ENCODE peak calls at places on chromosomes 11 and 22, in ten cellular contexts. One of them, this sample, is unnamed.

GRCh38 chr11:41978951-41979350 is 519.5 kb upstream of the LRRC4C start:
- DNase-seq in K562: no peak
- DNase-seq in upper lobe of left lung: no peak
- DNase-seq in stomach: no peak
- DNase-seq in tibial nerve: no peak
- DNase-seq in H1: no peak
- DNase-seq in A549: no peak
- DNase-seq in sigmoid colon: no peak
- DNase-seq in transverse colon: no peak
- DNase-seq in suprapubic skin: no peak
- DNase-seq in this sample: no peak

GRCh38 chr11:43894546-43894945 is 13.9 kb downstream of the ALKBH3 start:
- DNase-seq in tibial nerve: no peak
- DNase-seq in sigmoid colon: no peak
- DNase-seq in suprapubic skin: no peak
- DNase-seq in upper lobe of left lung: no peak
- DNase-seq in transverse colon: no peak
- DNase-seq in K562: no peak
- DNase-seq in stomach: no peak
- DNase-seq in A549: no peak
- DNase-seq in H1: no peak
- DNase-seq in this sample: no peak

GRCh38 chr11:43987384-43988039 is 45.1 kb downstream of the C11orf96 start:
- DNase-seq in tibial nerve: peak; percentile 74
- DNase-seq in suprapubic skin: peak; percentile 85
- DNase-seq in stomach: peak; percentile 45
- DNase-seq in sigmoid colon: peak; percentile 96
- DNase-seq in upper lobe of left lung: peak; percentile 60
- DNase-seq in A549: no peak
- DNase-seq in transverse colon: peak; percentile 72
- DNase-seq in H1: no peak
- DNase-seq in K562: no peak
- DNase-seq in this sample: peak; percentile 100

GRCh38 chr11:70618471-70619101 is 220.3 kb downstream of the CTTN start:
- DNase-seq in H1: no peak
- DNase-seq in tibial nerve: no peak
- DNase-seq in K562: no peak
- DNase-seq in sigmoid colon: no peak
- DNase-seq in upper lobe of left lung: no peak
- DNase-seq in suprapubic skin: no peak
- DNase-seq in transverse colon: peak; percentile 67
- DNase-seq in A549: no peak
- DNase-seq in stomach: no peak
- DNase-seq in this sample: no peak

GRCh38 chr22:49970528-49971231 is 10.1 kb downstream of the PIM3 start:
- DNase-seq in suprapubic skin: peak; percentile 98
- DNase-seq in sigmoid colon: peak; percentile 98
- DNase-seq in H1: peak; percentile 70
- DNase-seq in stomach: peak; percentile 96
- DNase-seq in upper lobe of left lung: peak; percentile 99
- DNase-seq in tibial nerve: peak; percentile 88
- DNase-seq in transverse colon: peak; percentile 96
- DNase-seq in A549: peak; percentile 98
- DNase-seq in K562: peak; percentile 96
- DNase-seq in this sample: peak; percentile 92

GRCh38 chr11:12893787-12894672 is 115.1 kb upstream of the RASSF10 start:
- DNase-seq in tibial nerve: peak; percentile 62
- DNase-seq in upper lobe of left lung: peak; percentile 33
- DNase-seq in K562: peak; percentile 65
- DNase-seq in H1: no peak
- DNase-seq in transverse colon: peak; percentile 74
- DNase-seq in sigmoid colon: peak; percentile 82
- DNase-seq in stomach: peak; percentile 69
- DNase-seq in A549: peak; percentile 48
- DNase-seq in suprapubic skin: peak; percentile 78
- DNase-seq in this sample: peak; percentile 42

GRCh38 chr11:128582496-128583366 is 4.6 kb downstream of the ETS1 start:
- DNase-seq in stomach: no peak
- DNase-seq in H1: peak; percentile 50
- DNase-seq in upper lobe of left lung: peak; percentile 40
- DNase-seq in sigmoid colon: peak; percentile 59
- DNase-seq in K562: no peak
- DNase-seq in suprapubic skin: no peak
- DNase-seq in transverse colon: no peak
- DNase-seq in A549: peak; percentile 39
- DNase-seq in tibial nerve: no peak
- DNase-seq in this sample: peak; percentile 34

GRCh38 chr11:78570031-78570430 is 4.6 kb downstream of the NARS2 start:
- DNase-seq in A549: no peak
- DNase-seq in K562: no peak
- DNase-seq in tibial nerve: no peak
- DNase-seq in stomach: no peak
- DNase-seq in sigmoid colon: no peak
- DNase-seq in transverse colon: no peak
- DNase-seq in H1: no peak
- DNase-seq in suprapubic skin: no peak
- DNase-seq in upper lobe of left lung: no peak
- DNase-seq in this sample: no peak

GRCh38 chr11:60831501-60832079 is 10.3 kb upstream of the CCDC86 start:
- DNase-seq in transverse colon: no peak
- DNase-seq in suprapubic skin: no peak
- DNase-seq in tibial nerve: no peak
- DNase-seq in K562: no peak
- DNase-seq in H1: no peak
- DNase-seq in stomach: no peak
- DNase-seq in A549: no peak
- DNase-seq in upper lobe of left lung: no peak
- DNase-seq in sigmoid colon: no peak
- DNase-seq in this sample: no peak

GRCh38 chr11:35558468-35558867 is 33.1 kb upstream of the PAMR1 start:
- DNase-seq in suprapubic skin: no peak
- DNase-seq in A549: no peak
- DNase-seq in stomach: no peak
- DNase-seq in tibial nerve: no peak
- DNase-seq in K562: no peak
- DNase-seq in H1: no peak
- DNase-seq in sigmoid colon: no peak
- DNase-seq in transverse colon: no peak
- DNase-seq in upper lobe of left lung: no peak
- DNase-seq in this sample: no peak

GRCh38 chr11:44371706-44372105 is 61.8 kb upstream of the ALX4 start:
- DNase-seq in A549: no peak
- DNase-seq in sigmoid colon: no peak
- DNase-seq in stomach: no peak
- DNase-seq in transverse colon: no peak
- DNase-seq in suprapubic skin: no peak
- DNase-seq in H1: no peak
- DNase-seq in K562: no peak
- DNase-seq in upper lobe of left lung: no peak
- DNase-seq in tibial nerve: no peak
- DNase-seq in this sample: no peak

GRCh38 chr11:122850076-122850631 is 11.9 kb downstream of the CRTAM start:
- DNase-seq in sigmoid colon: no peak
- DNase-seq in suprapubic skin: no peak
- DNase-seq in K562: no peak
- DNase-seq in tibial nerve: no peak
- DNase-seq in A549: no peak
- DNase-seq in H1: no peak
- DNase-seq in upper lobe of left lung: no peak
- DNase-seq in transverse colon: no peak
- DNase-seq in stomach: no peak
- DNase-seq in this sample: no peak

GRCh38 chr11:72613977-72614376 is 60.2 kb downstream of the PDE2A start:
- DNase-seq in H1: no peak
- DNase-seq in K562: peak; percentile 50
- DNase-seq in tibial nerve: no peak
- DNase-seq in A549: no peak
- DNase-seq in transverse colon: peak; percentile 34
- DNase-seq in stomach: no peak
- DNase-seq in upper lobe of left lung: peak; percentile 70
- DNase-seq in suprapubic skin: no peak
- DNase-seq in sigmoid colon: no peak
- DNase-seq in this sample: no peak

GRCh38 chr22:22520020-22520656 is at the start of gene ZNF280A:
- DNase-seq in sigmoid colon: no peak
- DNase-seq in K562: peak; percentile 99
- DNase-seq in A549: peak; percentile 87
- DNase-seq in stomach: no peak
- DNase-seq in upper lobe of left lung: no peak
- DNase-seq in suprapubic skin: no peak
- DNase-seq in H1: no peak
- DNase-seq in transverse colon: no peak
- DNase-seq in tibial nerve: no peak
- DNase-seq in this sample: no peak

GRCh38 chr11:71988050-71988449 is 10.7 kb upstream of the IL18BP start:
- DNase-seq in stomach: no peak
- DNase-seq in A549: no peak
- DNase-seq in H1: no peak
- DNase-seq in sigmoid colon: peak; percentile 66
- DNase-seq in tibial nerve: no peak
- DNase-seq in upper lobe of left lung: no peak
- DNase-seq in transverse colon: no peak
- DNase-seq in K562: no peak
- DNase-seq in suprapubic skin: no peak
- DNase-seq in this sample: no peak

GRCh38 chr11:65643971-65644370 is 6.1 kb downstream of the SIPA1 start:
- DNase-seq in sigmoid colon: no peak
- DNase-seq in suprapubic skin: no peak
- DNase-seq in tibial nerve: no peak
- DNase-seq in upper lobe of left lung: no peak
- DNase-seq in K562: peak; percentile 77
- DNase-seq in stomach: no peak
- DNase-seq in A549: peak; percentile 41
- DNase-seq in H1: no peak
- DNase-seq in transverse colon: no peak
- DNase-seq in this sample: no peak

GRCh38 chr11:111665779-111666178 is 63.5 kb downstream of the SIK2 start:
- DNase-seq in H1: no peak
- DNase-seq in upper lobe of left lung: no peak
- DNase-seq in tibial nerve: no peak
- DNase-seq in transverse colon: no peak
- DNase-seq in sigmoid colon: no peak
- DNase-seq in A549: no peak
- DNase-seq in suprapubic skin: no peak
- DNase-seq in stomach: no peak
- DNase-seq in K562: peak; percentile 48
- DNase-seq in this sample: no peak

GRCh38 chr22:41369089-41369745 is 12.5 kb upstream of the TEF start:
- DNase-seq in stomach: no peak
- DNase-seq in A549: no peak
- DNase-seq in suprapubic skin: no peak
- DNase-seq in H1: no peak
- DNase-seq in tibial nerve: no peak
- DNase-seq in upper lobe of left lung: no peak
- DNase-seq in sigmoid colon: no peak
- DNase-seq in transverse colon: no peak
- DNase-seq in K562: no peak
- DNase-seq in this sample: no peak

DNA sequence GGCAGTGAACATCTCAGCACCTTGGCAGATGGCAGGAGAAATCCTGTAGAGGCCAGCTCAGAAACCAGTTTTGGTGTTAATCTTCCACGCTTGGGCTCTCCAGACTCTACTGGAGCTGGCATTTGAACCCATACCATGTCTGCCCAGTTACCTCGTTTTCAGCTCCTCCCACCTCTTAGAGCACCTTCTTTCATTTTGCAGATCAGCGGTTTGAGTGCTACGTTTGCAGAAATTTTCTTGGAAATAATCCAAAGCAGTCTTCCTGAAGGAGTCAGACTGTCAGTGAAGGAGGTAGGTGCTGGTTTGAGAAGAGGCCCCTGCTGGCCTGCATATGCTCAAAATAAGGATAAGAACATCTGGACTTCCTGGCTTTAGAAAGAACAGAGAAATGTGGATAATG is 13.7 kb downstream of the COA4 start:
- DNase-seq in K562: no peak
- DNase-seq in sigmoid colon: no peak
- DNase-seq in upper lobe of left lung: no peak
- DNase-seq in stomach: no peak
- DNase-seq in transverse colon: no peak
- DNase-seq in suprapubic skin: no peak
- DNase-seq in H1: no peak
- DNase-seq in A549: no peak
- DNase-seq in tibial nerve: no peak
- DNase-seq in this sample: no peak
- TF ChIP-seq EP300 in K562: no peak
- TF ChIP-seq EP300 in sigmoid colon: no peak
- TF ChIP-seq EP300 in upper lobe of left lung: no peak
- TF ChIP-seq EP300 in stomach: no peak
- TF ChIP-seq EP300 in transverse colon: no peak
- TF ChIP-seq EP300 in suprapubic skin: no peak
- TF ChIP-seq EP300 in H1: no peak
- TF ChIP-seq EP300 in A549: no peak
- TF ChIP-seq EP300 in tibial nerve: no peak
- TF ChIP-seq EP300 in this sample: no peak

DNA sequence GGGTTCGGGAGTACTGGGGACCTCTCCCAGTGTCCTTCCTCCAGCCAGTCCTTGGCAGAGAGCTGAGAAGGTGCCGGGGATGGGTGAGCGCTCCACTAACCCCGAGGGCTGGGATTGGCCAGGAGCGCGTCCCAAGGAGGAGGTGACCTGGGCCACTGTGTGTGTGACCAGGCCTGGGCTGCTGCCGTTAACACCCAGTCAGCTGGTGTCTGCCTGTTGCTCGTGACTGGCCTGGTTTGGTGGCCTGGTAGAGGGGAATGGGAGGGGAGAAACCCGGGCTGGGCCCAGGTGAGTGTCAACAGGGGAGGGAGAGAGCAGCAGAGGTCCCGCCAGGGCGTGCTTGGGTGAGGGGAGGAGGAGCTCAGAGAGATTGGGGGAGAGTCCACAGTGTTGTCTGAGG is 29.9 kb upstream of the GRAMD4 start:
- DNase-seq in suprapubic skin: no peak
- DNase-seq in sigmoid colon: no peak
- DNase-seq in stomach: peak; percentile 73
- DNase-seq in transverse colon: no peak
- DNase-seq in A549: no peak
- DNase-seq in H1: no peak
- DNase-seq in upper lobe of left lung: peak; percentile 61
- DNase-seq in tibial nerve: no peak
- DNase-seq in K562: no peak
- DNase-seq in this sample: no peak
- TF ChIP-seq EP300 in suprapubic skin: no peak
- TF ChIP-seq EP300 in sigmoid colon: no peak
- TF ChIP-seq EP300 in stomach: no peak
- TF ChIP-seq EP300 in transverse colon: no peak
- TF ChIP-seq EP300 in A549: no peak
- TF ChIP-seq EP300 in H1: no peak
- TF ChIP-seq EP300 in upper lobe of left lung: no peak
- TF ChIP-seq EP300 in tibial nerve: no peak
- TF ChIP-seq EP300 in K562: no peak
- TF ChIP-seq EP300 in this sample: no peak

GRCh38 chr11:106989056-106989455 is 29.2 kb downstream of the GUCY1A2 start:
- DNase-seq in stomach: no peak
- DNase-seq in A549: no peak
- DNase-seq in H1: no peak
- DNase-seq in upper lobe of left lung: no peak
- DNase-seq in sigmoid colon: no peak
- DNase-seq in transverse colon: no peak
- DNase-seq in suprapubic skin: no peak
- DNase-seq in tibial nerve: no peak
- DNase-seq in K562: no peak
- DNase-seq in this sample: no peak
- TF ChIP-seq EP300 in stomach: no peak
- TF ChIP-seq EP300 in A549: no peak
- TF ChIP-seq EP300 in H1: no peak
- TF ChIP-seq EP300 in upper lobe of left lung: no peak
- TF ChIP-seq EP300 in sigmoid colon: no peak
- TF ChIP-seq EP300 in transverse colon: no peak
- TF ChIP-seq EP300 in suprapubic skin: no peak
- TF ChIP-seq EP300 in tibial nerve: no peak
- TF ChIP-seq EP300 in K562: no peak
- TF ChIP-seq EP300 in this sample: no peak

GRCh38 chr11:24068197-24068596 is 428.7 kb upstream of the LUZP2 start:
- DNase-seq in suprapubic skin: no peak
- DNase-seq in tibial nerve: no peak
- DNase-seq in H1: no peak
- DNase-seq in sigmoid colon: no peak
- DNase-seq in K562: no peak
- DNase-seq in upper lobe of left lung: no peak
- DNase-seq in A549: no peak
- DNase-seq in stomach: no peak
- DNase-seq in transverse colon: no peak
- DNase-seq in this sample: no peak
- TF ChIP-seq EP300 in suprapubic skin: no peak
- TF ChIP-seq EP300 in tibial nerve: no peak
- TF ChIP-seq EP300 in H1: no peak
- TF ChIP-seq EP300 in sigmoid colon: no peak
- TF ChIP-seq EP300 in K562: no peak
- TF ChIP-seq EP300 in upper lobe of left lung: no peak
- TF ChIP-seq EP300 in A549: no peak
- TF ChIP-seq EP300 in stomach: no peak
- TF ChIP-seq EP300 in transverse colon: no peak
- TF ChIP-seq EP300 in this sample: no peak

This sample was measured in ovary.